ENCODE peak calls at places on chromosomes 11 and 22, in five cellular contexts. One of them, this sample, is unnamed.

GRCh38 chr11:109512680-109513079 is 90.7 kb downstream of the C11orf87 start:
- DNase-seq in H1: no peak
- DNase-seq in A549: no peak
- DNase-seq in ovary: no peak
- DNase-seq in adrenal gland: no peak
- DNase-seq in this sample: no peak

GRCh38 chr11:10139656-10140055 is 154.4 kb downstream of the SBF2 start:
- DNase-seq in H1: no peak
- DNase-seq in A549: peak
- DNase-seq in ovary: no peak
- DNase-seq in adrenal gland: peak
- DNase-seq in this sample: no peak

GRCh38 chr22:41341012-41341411 is 39.7 kb downstream of the ZC3H7B start:
- DNase-seq in adrenal gland: no peak
- DNase-seq in H1: no peak
- DNase-seq in ovary: no peak
- DNase-seq in A549: no peak
- DNase-seq in this sample: no peak

GRCh38 chr22:19598054-19598855 is 74.0 kb upstream of the CLDN5 start:
- DNase-seq in ovary: no peak
- DNase-seq in A549: no peak
- DNase-seq in adrenal gland: no peak
- DNase-seq in H1: no peak
- DNase-seq in this sample: no peak

GRCh38 chr11:3879216-3879966 is 23.9 kb downstream of the STIM1 start:
- DNase-seq in ovary: no peak
- DNase-seq in H1: no peak
- DNase-seq in A549: no peak
- DNase-seq in adrenal gland: no peak
- DNase-seq in this sample: no peak

GRCh38 chr11:67644042-67644441 is 4.5 kb upstream of the TBX10 start:
- DNase-seq in adrenal gland: no peak
- DNase-seq in ovary: no peak
- DNase-seq in H1: no peak
- DNase-seq in A549: peak
- DNase-seq in this sample: peak

GRCh38 chr22:48476599-48476998 is 1351.1 kb downstream of the BRD1 start:
- DNase-seq in adrenal gland: peak
- DNase-seq in H1: no peak
- DNase-seq in ovary: no peak
- DNase-seq in A549: no peak
- DNase-seq in this sample: no peak

GRCh38 chr22:35971418-35972119 is 57.1 kb downstream of the RBFOX2 start:
- DNase-seq in ovary: no peak
- DNase-seq in adrenal gland: no peak
- DNase-seq in A549: no peak
- DNase-seq in H1: no peak
- DNase-seq in this sample: no peak

GRCh38 chr22:19225560-19225959 is 47.0 kb upstream of the SLC25A1 start:
- DNase-seq in ovary: no peak
- DNase-seq in A549: no peak
- DNase-seq in H1: no peak
- DNase-seq in adrenal gland: no peak
- DNase-seq in this sample: no peak

GRCh38 chr22:20569059-20570058 is 61.9 kb downstream of the MED15 start:
- DNase-seq in ovary: peak
- DNase-seq in A549: peak
- DNase-seq in adrenal gland: peak
- DNase-seq in H1: no peak
- DNase-seq in this sample: peak

GRCh38 chr11:35265755-35266454 is 126.9 kb downstream of the CD44 start:
- DNase-seq in adrenal gland: no peak
- DNase-seq in H1: no peak
- DNase-seq in A549: no peak
- DNase-seq in ovary: no peak
- DNase-seq in this sample: no peak

DNA sequence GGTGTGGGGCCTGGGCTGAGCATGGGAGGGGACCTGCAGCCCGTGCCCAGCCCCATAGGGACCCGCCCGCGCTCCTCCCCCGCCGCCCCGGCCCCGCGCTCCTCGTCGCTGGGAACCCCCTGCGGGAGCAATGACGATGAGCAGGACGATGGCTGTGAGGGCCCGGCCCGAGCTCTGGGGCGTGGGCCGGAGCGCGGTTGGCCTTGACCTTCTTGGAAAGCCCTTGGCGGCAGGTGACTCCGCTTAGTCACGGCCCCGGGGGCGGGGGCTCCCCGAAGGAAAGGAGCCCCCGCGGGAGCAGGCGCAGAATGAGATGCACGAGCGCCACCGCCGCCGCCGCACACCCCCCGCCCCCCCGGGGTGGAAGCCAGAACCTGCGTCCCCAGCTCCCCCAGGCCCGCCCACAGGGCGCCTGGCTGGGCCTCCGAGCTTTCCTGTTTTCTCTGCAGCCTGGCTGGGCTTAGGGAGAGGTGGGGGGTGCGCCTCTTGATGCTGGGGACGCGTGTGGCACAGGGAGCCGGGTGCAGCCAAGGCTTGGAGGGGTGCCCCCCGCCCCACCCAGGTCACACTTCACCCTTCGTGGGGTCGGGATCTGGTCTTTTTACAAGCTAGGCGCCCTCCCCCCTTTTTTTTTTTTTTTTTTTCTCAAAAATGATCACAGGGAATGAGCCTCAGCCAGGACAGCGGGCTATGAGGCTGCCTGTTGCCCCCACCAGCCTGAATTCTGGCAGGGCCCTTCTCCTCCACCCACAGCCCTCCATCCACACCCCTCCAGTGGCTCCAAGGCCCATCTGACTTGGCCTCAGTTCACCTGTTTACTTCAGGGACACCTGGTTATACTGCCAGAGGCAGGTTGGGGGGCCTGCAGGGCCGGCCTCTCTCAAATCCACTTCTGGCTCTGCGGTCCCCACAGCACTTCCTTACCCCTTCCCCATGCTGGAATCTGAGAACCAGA is 17.9 kb downstream of the CRELD2 start:
- DNase-seq in H1: peak
- DNase-seq in adrenal gland: peak
- DNase-seq in ovary: peak
- DNase-seq in A549: peak
- DNase-seq in this sample: peak
- TF ChIP-seq POLR2A in H1: no peak
- TF ChIP-seq POLR2A in adrenal gland: no peak
- TF ChIP-seq POLR2A in ovary: peak
- TF ChIP-seq POLR2A in A549: peak
- TF ChIP-seq POLR2A in this sample: no peak

GRCh38 chr11:20048707-20049106 is 111.6 kb downstream of the DBX1 start:
- DNase-seq in H1: no peak
- DNase-seq in A549: no peak
- DNase-seq in adrenal gland: no peak
- DNase-seq in ovary: no peak
- DNase-seq in this sample: peak

GRCh38 chr11:20050048-20050447 is 110.2 kb downstream of the DBX1 start:
- DNase-seq in H1: no peak
- DNase-seq in A549: no peak
- DNase-seq in ovary: no peak
- DNase-seq in adrenal gland: no peak
- DNase-seq in this sample: no peak

GRCh38 chr11:20051783-20052399 is 108.4 kb downstream of the DBX1 start:
- DNase-seq in A549: no peak
- DNase-seq in ovary: no peak
- DNase-seq in H1: no peak
- DNase-seq in adrenal gland: no peak
- DNase-seq in this sample: no peak

GRCh38 chr11:20049231-20049630 is 111.0 kb downstream of the DBX1 start:
- DNase-seq in adrenal gland: no peak
- DNase-seq in A549: no peak
- DNase-seq in H1: no peak
- DNase-seq in ovary: no peak
- DNase-seq in this sample: no peak

DNA sequence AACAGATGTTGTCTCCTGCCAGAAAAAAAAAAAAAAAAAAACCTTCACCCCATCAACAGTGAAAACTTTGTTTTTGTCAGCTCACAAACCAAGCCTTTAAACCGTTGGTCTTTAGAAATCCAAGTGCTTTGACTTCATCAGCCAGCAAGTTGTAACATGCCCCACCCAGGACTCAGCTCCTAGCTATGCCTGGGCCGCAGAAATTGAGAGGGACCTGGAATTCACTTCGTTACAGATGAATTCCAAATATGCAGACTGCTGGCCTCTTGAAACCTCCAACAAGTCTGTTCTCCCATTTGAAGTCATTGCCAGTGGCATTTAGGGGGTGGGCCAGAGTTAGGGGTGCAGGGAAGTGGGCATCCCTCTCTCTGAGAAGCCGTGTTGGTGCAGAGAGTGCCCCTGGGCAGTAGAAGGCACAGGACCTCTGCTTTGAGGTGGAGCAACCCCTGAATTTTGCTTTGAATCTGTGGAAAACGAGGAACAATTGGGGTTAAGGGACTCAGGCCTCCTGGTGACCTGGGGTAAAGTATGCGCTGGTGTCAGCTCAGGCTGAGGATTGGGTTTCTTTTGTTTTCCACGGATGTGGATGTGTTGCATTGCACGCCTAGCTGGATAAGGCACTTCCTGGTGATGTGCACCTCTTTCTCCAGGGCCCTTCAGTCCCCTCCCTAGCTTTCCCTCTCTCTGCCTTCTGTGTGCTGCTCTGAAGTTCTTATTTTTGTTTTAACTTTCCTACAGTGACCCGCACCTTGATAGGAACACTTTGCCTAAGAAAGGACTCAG is 109.5 kb downstream of the DBX1 start:
- DNase-seq in adrenal gland: no peak
- DNase-seq in H1: no peak
- DNase-seq in ovary: no peak
- DNase-seq in A549: no peak
- DNase-seq in this sample: no peak
- H3K4me3 ChIP-seq in adrenal gland: no peak
- H3K4me3 ChIP-seq in H1: peak
- H3K4me3 ChIP-seq in ovary: no peak
- H3K4me3 ChIP-seq in A549: no peak
- H3K4me3 ChIP-seq in this sample: no peak

DNA sequence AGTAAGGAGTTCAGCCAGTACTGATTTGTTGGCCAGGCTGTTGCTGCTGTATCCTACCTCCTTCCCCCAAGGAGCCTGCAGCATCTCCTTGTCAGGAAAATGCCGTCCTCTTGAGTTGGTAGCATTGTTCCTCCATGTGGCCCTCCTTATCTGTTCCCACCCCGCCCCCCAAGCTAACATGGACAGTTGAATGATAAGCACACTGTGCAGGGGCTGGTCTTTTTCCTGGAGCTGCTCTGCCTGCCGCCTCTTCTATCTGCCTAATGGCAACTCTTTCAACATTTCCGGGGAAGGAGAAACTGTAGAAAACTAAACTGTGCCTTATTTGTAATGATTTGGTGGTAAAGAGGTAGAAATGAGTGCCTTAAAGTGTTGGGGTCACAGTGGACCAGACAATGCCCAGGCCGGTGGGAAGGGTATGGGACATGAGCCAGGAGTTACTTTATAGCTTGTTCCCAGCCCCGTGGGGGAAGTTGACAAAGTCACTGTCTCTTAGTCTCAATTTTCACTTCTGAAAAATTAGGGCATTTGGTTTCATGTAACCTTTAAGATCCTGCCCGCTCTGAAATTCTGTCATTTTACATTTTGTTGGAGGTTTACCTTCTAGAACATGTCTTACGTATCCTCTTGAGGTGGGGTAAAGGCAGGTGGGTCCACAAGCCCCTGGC is 4.5 kb downstream of the FAM118A start:
- DNase-seq in ovary: no peak
- DNase-seq in H1: no peak
- DNase-seq in A549: no peak
- DNase-seq in adrenal gland: no peak
- DNase-seq in this sample: no peak
- TF ChIP-seq POLR2A in ovary: no peak
- TF ChIP-seq POLR2A in H1: no peak
- TF ChIP-seq POLR2A in A549: no peak
- TF ChIP-seq POLR2A in adrenal gland: no peak
- TF ChIP-seq POLR2A in this sample: no peak

GRCh38 chr11:128484172-128484571 is 103.2 kb downstream of the ETS1 start:
- DNase-seq in H1: no peak
- DNase-seq in ovary: no peak
- DNase-seq in adrenal gland: no peak
- DNase-seq in A549: peak
- DNase-seq in this sample: no peak

GRCh38 chr11:128482512-128483191 is 104.7 kb downstream of the ETS1 start:
- DNase-seq in A549: no peak
- DNase-seq in H1: no peak
- DNase-seq in ovary: no peak
- DNase-seq in adrenal gland: no peak
- DNase-seq in this sample: no peak

GRCh38 chr11:128481135-128481534 is 106.2 kb downstream of the ETS1 start:
- DNase-seq in ovary: no peak
- DNase-seq in A549: no peak
- DNase-seq in adrenal gland: no peak
- DNase-seq in H1: no peak
- DNase-seq in this sample: no peak

GRCh38 chr11:128482092-128482491 is 105.3 kb downstream of the ETS1 start:
- DNase-seq in A549: no peak
- DNase-seq in ovary: no peak
- DNase-seq in adrenal gland: no peak
- DNase-seq in H1: no peak
- DNase-seq in this sample: no peak

DNA sequence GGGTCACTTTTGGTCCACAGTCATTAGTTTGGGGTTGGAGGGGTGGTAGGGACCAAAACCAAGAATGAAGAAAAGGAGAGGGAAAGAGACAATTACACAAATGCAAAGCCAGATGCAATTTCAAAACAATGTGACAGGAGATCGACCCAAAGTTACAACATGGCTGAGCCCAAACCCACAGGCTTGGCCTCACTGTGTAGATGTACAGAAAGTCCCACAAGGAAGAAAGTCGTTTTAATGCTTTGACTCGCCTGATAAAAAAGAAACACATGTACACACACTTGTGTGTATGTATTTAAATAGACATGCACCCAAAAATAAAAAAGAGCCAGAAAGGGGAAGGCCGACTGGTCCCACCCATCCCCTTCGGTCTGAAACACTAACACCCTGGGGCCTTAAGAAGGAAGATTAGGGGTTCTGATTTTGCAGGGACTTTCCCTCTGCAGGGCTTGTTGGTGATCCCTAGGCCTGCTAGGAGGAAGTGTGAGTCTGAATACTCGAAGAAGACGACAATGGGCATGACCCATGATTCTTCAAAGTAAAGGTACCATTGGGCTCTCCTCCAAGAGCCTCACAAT is 104.1 kb downstream of the ETS1 start:
- DNase-seq in ovary: no peak
- DNase-seq in adrenal gland: no peak
- DNase-seq in H1: no peak
- DNase-seq in A549: no peak
- DNase-seq in this sample: no peak
- H3K4me3 ChIP-seq in ovary: no peak
- H3K4me3 ChIP-seq in adrenal gland: no peak
- H3K4me3 ChIP-seq in H1: no peak
- H3K4me3 ChIP-seq in A549: no peak
- H3K4me3 ChIP-seq in this sample: no peak

GRCh38 chr11:65639623-65640482 is 2.0 kb downstream of the SIPA1 start:
- DNase-seq in adrenal gland: peak
- DNase-seq in A549: no peak
- DNase-seq in ovary: no peak
- DNase-seq in H1: no peak
- DNase-seq in this sample: no peak
- TF ChIP-seq POLR2A in adrenal gland: no peak
- TF ChIP-seq POLR2A in A549: no peak
- TF ChIP-seq POLR2A in ovary: no peak
- TF ChIP-seq POLR2A in H1: no peak
- TF ChIP-seq POLR2A in this sample: no peak